ENCODE peak calls at places on chromosomes 1 and 21, in nine cellular contexts. P is NCI-H510A treated with DMSO at 0.1 percent for 48 hours, J is ACHN, Y is GM03348, A is ovary, X is A549, L is midbrain, Q is heart left ventricle, I is MM.1S. F is an unnamed sample.
A peak's percentile ranks its signal among the peaks of the same experiment; 100 is the strongest.

GRCh38 chr1:54384471-54384870 is 21.7 kb downstream of the SSBP3 start:
- DNase-seq in P (no peak), J (no peak), Y (no peak), A (no peak), X (no peak), L (no peak), Q (no peak), I (no peak), F (no peak)

GRCh38 chr1:154784924-154785531 is 85.1 kb downstream of the KCNN3 start:
- DNase-seq in P (peak; percentile 23), J (no peak), Y (no peak), A (no peak), X (no peak), L (no peak), Q (no peak), I (peak; percentile 99), F (no peak)

GRCh38 chr1:28776341-28776740 is 35.6 kb upstream of the OPRD1 start:
- DNase-seq in P (no peak), J (no peak), Y (no peak), A (no peak), X (no peak), L (no peak), Q (no peak), I (no peak), F (no peak)

GRCh38 chr1:147762233-147763024 is 2.0 kb upstream of the GJA5 start:
- DNase-seq in P (no peak), J (no peak), Y (no peak), A (no peak), X (no peak), L (no peak), Q (no peak), I (peak; percentile 67), F (no peak)

GRCh38 chr1:192363177-192363576 is 46.4 kb downstream of the RGS21 start:
- DNase-seq in P (no peak), J (no peak), Y (no peak), A (no peak), X (peak; percentile 4), L (no peak), Q (no peak), I (no peak), F (no peak)

GRCh38 chr1:88855986-88856385 is 35.4 kb downstream of the GTF2B start:
- DNase-seq in P (no peak), J (no peak), Y (no peak), A (no peak), X (no peak), L (no peak), Q (no peak), I (no peak), F (no peak)

GRCh38 chr1:80218112-80218511 is 1211.6 kb upstream of the ADGRL4 start:
- DNase-seq in P (peak; percentile 74), J (peak; percentile 65), Y (peak; percentile 27), A (no peak), X (peak; percentile 45), L (no peak), Q (no peak), I (peak; percentile 71), F (peak; percentile 43)

GRCh38 chr1:207797229-207797973 is 45.5 kb downstream of the CD46 start:
- DNase-seq in P (peak; percentile 46), J (peak; percentile 83), Y (peak; percentile 86), A (peak; percentile 72), X (peak; percentile 82), L (peak; percentile 87), Q (peak; percentile 81), I (peak; percentile 83), F (peak; percentile 66)

GRCh38 chr1:23376890-23377811 is 7.5 kb upstream of the ZNF436 start:
- DNase-seq in P (no peak), J (peak; percentile 23), Y (peak; percentile 60), A (peak; percentile 73), X (peak; percentile 91), L (no peak), Q (peak; percentile 71), I (no peak), F (peak; percentile 48)

GRCh38 chr1:212938846-212939245 is 11.5 kb upstream of the VASH2 start:
- DNase-seq in P (no peak), J (no peak), Y (no peak), A (no peak), X (no peak), L (no peak), Q (no peak), I (no peak), F (no peak)

GRCh38 chr1:235907187-235907896 is 40.6 kb upstream of the LYST start:
- DNase-seq in P (no peak), J (peak; percentile 94), Y (no peak), A (no peak), X (no peak), L (no peak), Q (no peak), I (no peak), F (no peak)

GRCh38 chr1:77031101-77031662 is 163.9 kb downstream of the ST6GALNAC5 start:
- DNase-seq in P (peak; percentile 96), J (peak; percentile 27), Y (peak; percentile 44), A (no peak), X (peak; percentile 75), L (no peak), Q (no peak), I (no peak), F (peak; percentile 95)

GRCh38 chr21:35508389-35508888 is 459.3 kb upstream of the RUNX1 start:
- DNase-seq in P (no peak), J (peak; percentile 21), Y (no peak), A (no peak), X (peak; percentile 32), L (peak; percentile 34), Q (peak; percentile 66), I (no peak), F (no peak)

GRCh38 chr1:89863165-89863835 is 42.5 kb downstream of the LRRC8D start:
- DNase-seq in P (no peak), J (no peak), Y (no peak), A (no peak), X (no peak), L (no peak), Q (no peak), I (no peak), F (no peak)

GRCh38 chr1:3106216-3106615 is 37.2 kb downstream of the PRDM16 start:
- DNase-seq in P (no peak), J (no peak), Y (no peak), A (no peak), X (no peak), L (no peak), Q (no peak), I (no peak), F (no peak)

GRCh38 chr1:157369808-157370521 is 182.3 kb downstream of the FCRL5 start:
- DNase-seq in P (peak; percentile 67), J (peak; percentile 66), Y (peak; percentile 66), A (no peak), X (peak; percentile 66), L (peak; percentile 67), Q (no peak), I (peak; percentile 88), F (peak; percentile 49)

GRCh38 chr1:168285419-168285790 is 4.7 kb downstream of the TBX19 start:
- DNase-seq in P (peak; percentile 36), J (no peak), Y (no peak), A (no peak), X (no peak), L (no peak), Q (no peak), I (peak; percentile 43), F (no peak)

GRCh38 chr1:181676269-181676668 is 193.0 kb downstream of the CACNA1E start:
- DNase-seq in P (peak; percentile 57), J (peak; percentile 47), Y (peak; percentile 22), A (no peak), X (peak; percentile 46), L (peak; percentile 55), Q (no peak), I (peak; percentile 64), F (peak; percentile 1)

GRCh38 chr1:45926302-45926701 is 122.9 kb downstream of the MAST2 start:
- DNase-seq in P (no peak), J (no peak), Y (no peak), A (no peak), X (no peak), L (no peak), Q (no peak), I (no peak), F (peak; percentile 32)

GRCh38 chr1:234342749-234343148 is 30.5 kb upstream of the COA6 start:
- DNase-seq in P (no peak), J (no peak), Y (no peak), A (no peak), X (no peak), L (no peak), Q (no peak), I (no peak), F (peak; percentile 86)

GRCh38 chr1:106700151-106700550 is 356.3 kb upstream of the PRMT6 start:
- DNase-seq in P (no peak), J (no peak), Y (no peak), A (no peak), X (no peak), L (no peak), Q (no peak), I (no peak), F (no peak)

GRCh38 chr1:53108646-53109580 is 33.5 kb downstream of the SLC1A7 start:
- DNase-seq in P (no peak), J (no peak), Y (peak; percentile 53), A (no peak), X (no peak), L (no peak), Q (no peak), I (no peak), F (no peak)

GRCh38 chr21:43884861-43885370 is 19.9 kb downstream of the AGPAT3 start:
- DNase-seq in P (no peak), J (no peak), Y (no peak), A (no peak), X (no peak), L (no peak), Q (peak; percentile 61), I (no peak), F (no peak)

GRCh38 chr1:1116701-1117468 is 996 bp upstream of the C1orf159 start:
- DNase-seq in P (no peak), J (peak; percentile 6), Y (peak; percentile 54), A (no peak), X (no peak), L (no peak), Q (no peak), I (no peak), F (no peak)

GRCh38 chr1:173049327-173049639 is 1.5 kb downstream of the TNFSF18 start:
- DNase-seq in P (no peak), J (no peak), Y (no peak), A (no peak), X (no peak), L (no peak), Q (no peak), I (no peak), F (no peak)

GRCh38 chr1:53835491-53835890 is 2.6 kb downstream of the NDC1 start:
- DNase-seq in P (no peak), J (no peak), Y (no peak), A (no peak), X (no peak), L (no peak), Q (no peak), I (no peak), F (no peak)

GRCh38 chr1:229603387-229604005 is 22.4 kb downstream of the TAF5L start:
- DNase-seq in P (no peak), J (no peak), Y (no peak), A (no peak), X (no peak), L (no peak), Q (no peak), I (no peak), F (no peak)

GRCh38 chr1:238063454-238063853 is 172.7 kb upstream of the ZP4 start:
- DNase-seq in P (no peak), J (peak; percentile 99), Y (no peak), A (no peak), X (peak; percentile 2), L (no peak), Q (no peak), I (no peak), F (no peak)

GRCh38 chr1:113275691-113276090 is 114.6 kb upstream of the MAGI3 start:
- DNase-seq in P (no peak), J (no peak), Y (no peak), A (no peak), X (no peak), L (no peak), Q (no peak), I (no peak), F (no peak)

GRCh38 chr1:198876371-198876871 is 237.6 kb downstream of the PTPRC start:
- DNase-seq in P (no peak), J (no peak), Y (no peak), A (no peak), X (no peak), L (peak; percentile 55), Q (no peak), I (no peak), F (peak; percentile 45)

GRCh38 chr21:34974162-34974981 is 74.7 kb downstream of the RUNX1 start:
- DNase-seq in P (no peak), J (peak; percentile 19), Y (no peak), A (no peak), X (no peak), L (no peak), Q (no peak), I (peak; percentile 99), F (no peak)

F was measured in NCI-H2081.